ENCODE peak calls at places on chromosomes 13 and 19, in five cellular contexts. One of them, this sample, is unnamed.

GRCh38 chr13:21674271-21675009 is 3.6 kb downstream of the FGF9 start:
- DNase-seq in OCI-LY7: peak; percentile 75
- DNase-seq in GM06990: no peak
- DNase-seq in endothelial cell: peak; percentile 41
- DNase-seq in GM12864: no peak
- DNase-seq in this sample: peak; percentile 20

GRCh38 chr19:14599548-14600147 is 16.8 kb downstream of the CLEC17A start:
- DNase-seq in OCI-LY7: no peak
- DNase-seq in GM06990: no peak
- DNase-seq in endothelial cell: no peak
- DNase-seq in GM12864: no peak
- DNase-seq in this sample: no peak

GRCh38 chr13:80084086-80084676 is 256.7 kb downstream of the SPRY2 start:
- DNase-seq in OCI-LY7: no peak
- DNase-seq in GM06990: no peak
- DNase-seq in endothelial cell: no peak
- DNase-seq in GM12864: no peak
- DNase-seq in this sample: no peak

GRCh38 chr13:48709213-48709612 is 55.5 kb downstream of the CYSLTR2 start:
- DNase-seq in OCI-LY7: no peak
- DNase-seq in GM06990: no peak
- DNase-seq in endothelial cell: no peak
- DNase-seq in GM12864: no peak
- DNase-seq in this sample: no peak

GRCh38 chr13:89925107-89925506 is 1422.4 kb upstream of the MIR17HG start:
- DNase-seq in OCI-LY7: no peak
- DNase-seq in GM06990: no peak
- DNase-seq in endothelial cell: peak; percentile 37
- DNase-seq in GM12864: no peak
- DNase-seq in this sample: no peak

GRCh38 chr13:32538234-32538620 is 368 bp downstream of the N4BP2L2 start:
- DNase-seq in OCI-LY7: no peak
- DNase-seq in GM06990: peak; percentile 79
- DNase-seq in endothelial cell: peak; percentile 19
- DNase-seq in GM12864: peak; percentile 57
- DNase-seq in this sample: no peak

GRCh38 chr19:31957711-31958110 is 387.7 kb upstream of the ZNF507 start:
- DNase-seq in OCI-LY7: no peak
- DNase-seq in GM06990: no peak
- DNase-seq in endothelial cell: no peak
- DNase-seq in GM12864: no peak
- DNase-seq in this sample: no peak

GRCh38 chr13:27309967-27310598 is 39.5 kb downstream of the RASL11A start:
- DNase-seq in OCI-LY7: no peak
- DNase-seq in GM06990: no peak
- DNase-seq in endothelial cell: no peak
- DNase-seq in GM12864: no peak
- DNase-seq in this sample: no peak

GRCh38 chr19:42132030-42132628 is at the start of gene POU2F2:
- DNase-seq in OCI-LY7: peak; percentile 92
- DNase-seq in GM06990: peak; percentile 80
- DNase-seq in endothelial cell: no peak
- DNase-seq in GM12864: peak; percentile 58
- DNase-seq in this sample: peak; percentile 86

GRCh38 chr19:33486936-33487793 is 34.4 kb downstream of the PEPD start:
- DNase-seq in OCI-LY7: no peak
- DNase-seq in GM06990: no peak
- DNase-seq in endothelial cell: no peak
- DNase-seq in GM12864: no peak
- DNase-seq in this sample: no peak

GRCh38 chr13:67833564-67833963 is 603.4 kb upstream of the PCDH9 start:
- DNase-seq in OCI-LY7: no peak
- DNase-seq in GM06990: no peak
- DNase-seq in endothelial cell: no peak
- DNase-seq in GM12864: no peak
- DNase-seq in this sample: no peak

GRCh38 chr13:40061466-40062450 is 406.3 kb downstream of the COG6 start:
- DNase-seq in OCI-LY7: no peak
- DNase-seq in GM06990: no peak
- DNase-seq in endothelial cell: no peak
- DNase-seq in GM12864: no peak
- DNase-seq in this sample: no peak

GRCh38 chr19:5790573-5791520 is at the start of gene DUS3L:
- DNase-seq in OCI-LY7: peak; percentile 99
- DNase-seq in GM06990: peak; percentile 95
- DNase-seq in endothelial cell: peak; percentile 92
- DNase-seq in GM12864: peak; percentile 98
- DNase-seq in this sample: peak; percentile 89

GRCh38 chr13:36788276-36788675 is 30.7 kb upstream of the RFXAP start:
- DNase-seq in OCI-LY7: no peak
- DNase-seq in GM06990: no peak
- DNase-seq in endothelial cell: no peak
- DNase-seq in GM12864: no peak
- DNase-seq in this sample: no peak

GRCh38 chr13:93262729-93263128 is 36.1 kb downstream of the GPC6 start:
- DNase-seq in OCI-LY7: no peak
- DNase-seq in GM06990: no peak
- DNase-seq in endothelial cell: no peak
- DNase-seq in GM12864: no peak
- DNase-seq in this sample: no peak

GRCh38 chr19:34482380-34483250 is 1.1 kb downstream of the WTIP start:
- DNase-seq in OCI-LY7: no peak
- DNase-seq in GM06990: no peak
- DNase-seq in endothelial cell: peak; percentile 49
- DNase-seq in GM12864: no peak
- DNase-seq in this sample: no peak

GRCh38 chr19:4923379-4923747 is 14.1 kb downstream of the UHRF1 start:
- DNase-seq in OCI-LY7: no peak
- DNase-seq in GM06990: no peak
- DNase-seq in endothelial cell: no peak
- DNase-seq in GM12864: no peak
- DNase-seq in this sample: no peak

GRCh38 chr13:74246398-74246975 is 112.3 kb upstream of the KLF12 start:
- DNase-seq in OCI-LY7: no peak
- DNase-seq in GM06990: no peak
- DNase-seq in endothelial cell: no peak
- DNase-seq in GM12864: no peak
- DNase-seq in this sample: no peak

GRCh38 chr19:6047741-6048231 is 62.5 kb downstream of the RFX2 start:
- DNase-seq in OCI-LY7: peak; percentile 36
- DNase-seq in GM06990: no peak
- DNase-seq in endothelial cell: peak; percentile 67
- DNase-seq in GM12864: no peak
- DNase-seq in this sample: no peak

GRCh38 chr19:16371540-16371986 is 46.9 kb downstream of the KLF2 start:
- DNase-seq in OCI-LY7: peak; percentile 92
- DNase-seq in GM06990: peak; percentile 89
- DNase-seq in endothelial cell: no peak
- DNase-seq in GM12864: peak; percentile 92
- DNase-seq in this sample: peak; percentile 77

GRCh38 chr13:44298314-44298713 is 75.3 kb upstream of the SERP2 start:
- DNase-seq in OCI-LY7: no peak
- DNase-seq in GM06990: no peak
- DNase-seq in endothelial cell: no peak
- DNase-seq in GM12864: no peak
- DNase-seq in this sample: no peak

GRCh38 chr13:78680611-78681010 is 21.7 kb upstream of the OBI1 start:
- DNase-seq in OCI-LY7: no peak
- DNase-seq in GM06990: no peak
- DNase-seq in endothelial cell: no peak
- DNase-seq in GM12864: no peak
- DNase-seq in this sample: no peak

GRCh38 chr13:109145631-109146030 is 516.2 kb downstream of the MYO16 start:
- DNase-seq in OCI-LY7: peak; percentile 50
- DNase-seq in GM06990: no peak
- DNase-seq in endothelial cell: peak; percentile 37
- DNase-seq in GM12864: no peak
- DNase-seq in this sample: no peak

GRCh38 chr19:628168-628567 is 5.2 kb downstream of the POLRMT start:
- DNase-seq in OCI-LY7: no peak
- DNase-seq in GM06990: no peak
- DNase-seq in endothelial cell: no peak
- DNase-seq in GM12864: no peak
- DNase-seq in this sample: no peak

GRCh38 chr13:74062933-74063332 is 71.3 kb downstream of the KLF12 start:
- DNase-seq in OCI-LY7: peak; percentile 80
- DNase-seq in GM06990: peak; percentile 53
- DNase-seq in endothelial cell: no peak
- DNase-seq in GM12864: peak; percentile 62
- DNase-seq in this sample: no peak

GRCh38 chr19:42480335-42481095 is 37.8 kb upstream of the CXCL17 start:
- DNase-seq in OCI-LY7: no peak
- DNase-seq in GM06990: no peak
- DNase-seq in endothelial cell: no peak
- DNase-seq in GM12864: no peak
- DNase-seq in this sample: no peak

GRCh38 chr13:36685912-36686311 is 12.1 kb downstream of the SERTM1 start:
- DNase-seq in OCI-LY7: no peak
- DNase-seq in GM06990: no peak
- DNase-seq in endothelial cell: no peak
- DNase-seq in GM12864: no peak
- DNase-seq in this sample: no peak

GRCh38 chr13:110869805-110870706 is 44.8 kb downstream of the ANKRD10 start:
- DNase-seq in OCI-LY7: no peak
- DNase-seq in GM06990: no peak
- DNase-seq in endothelial cell: peak; percentile 29
- DNase-seq in GM12864: no peak
- DNase-seq in this sample: no peak

GRCh38 chr13:102584423-102584822 is 12.4 kb upstream of the TPP2 start:
- DNase-seq in OCI-LY7: peak; percentile 28
- DNase-seq in GM06990: no peak
- DNase-seq in endothelial cell: no peak
- DNase-seq in GM12864: no peak
- DNase-seq in this sample: no peak

GRCh38 chr19:31930401-31930800 is 415.0 kb upstream of the ZNF507 start:
- DNase-seq in OCI-LY7: no peak
- DNase-seq in GM06990: no peak
- DNase-seq in endothelial cell: no peak
- DNase-seq in GM12864: no peak
- DNase-seq in this sample: no peak

GRCh38 chr13:24159921-24160324 is 597 bp upstream of the SPATA13 start:
- DNase-seq in OCI-LY7: no peak
- DNase-seq in GM06990: no peak
- DNase-seq in endothelial cell: peak; percentile 18
- DNase-seq in GM12864: no peak
- DNase-seq in this sample: no peak

GRCh38 chr19:39411006-39411831 is 1.2 kb upstream of the PLEKHG2 start:
- DNase-seq in OCI-LY7: no peak
- DNase-seq in GM06990: peak; percentile 50
- DNase-seq in endothelial cell: no peak
- DNase-seq in GM12864: no peak
- DNase-seq in this sample: peak; percentile 34

GRCh38 chr13:75946746-75947397 is 310.7 kb downstream of the LMO7 start:
- DNase-seq in OCI-LY7: no peak
- DNase-seq in GM06990: no peak
- DNase-seq in endothelial cell: no peak
- DNase-seq in GM12864: no peak
- DNase-seq in this sample: no peak

GRCh38 chr13:114282143-114282685 is 813 bp downstream of the UPF3A start:
- DNase-seq in OCI-LY7: peak; percentile 71
- DNase-seq in GM06990: peak; percentile 86
- DNase-seq in endothelial cell: peak; percentile 42
- DNase-seq in GM12864: no peak
- DNase-seq in this sample: peak; percentile 22

GRCh38 chr19:35644206-35644986 is 2.9 kb downstream of the ETV2 start:
- DNase-seq in OCI-LY7: peak; percentile 95
- DNase-seq in GM06990: peak; percentile 95
- DNase-seq in endothelial cell: peak; percentile 82
- DNase-seq in GM12864: peak; percentile 93
- DNase-seq in this sample: peak; percentile 86
- TF ChIP-seq CTCF in OCI-LY7: no peak
- TF ChIP-seq CTCF in GM06990: no peak
- TF ChIP-seq CTCF in endothelial cell: no peak
- TF ChIP-seq CTCF in GM12864: no peak
- TF ChIP-seq CTCF in this sample: no peak

DNA sequence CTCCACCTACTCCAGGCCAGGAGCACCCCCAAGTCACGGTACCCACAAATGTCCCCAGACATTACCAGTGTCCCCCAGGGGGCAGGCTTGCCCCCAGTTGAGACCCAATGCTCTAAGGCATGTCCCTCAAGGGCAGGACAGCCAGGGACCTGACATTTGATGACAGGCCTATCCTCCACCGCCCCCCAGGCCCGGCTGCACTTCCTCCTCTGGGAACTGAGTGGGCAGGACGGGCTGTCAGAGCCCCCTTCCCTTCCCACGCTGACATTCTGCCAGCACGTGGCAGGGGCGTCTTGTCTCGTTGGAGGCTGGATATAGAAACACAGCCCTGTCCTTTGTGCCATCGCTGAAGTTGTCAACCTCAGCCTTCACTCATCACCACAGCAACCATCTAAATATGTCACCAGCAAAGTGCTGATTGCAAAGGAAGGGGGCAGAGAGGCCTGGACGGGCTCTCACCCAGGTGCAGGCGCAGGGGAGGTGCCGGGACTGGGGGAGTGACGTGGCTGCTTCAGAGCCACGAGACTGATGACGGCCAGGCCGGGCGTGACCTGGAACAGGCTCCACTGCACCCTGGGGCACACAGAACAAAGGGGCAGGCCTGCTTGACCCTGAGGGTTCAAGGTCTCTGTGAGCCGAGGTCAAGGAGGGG is 38.4 kb downstream of the GNG7 start:
- DNase-seq in OCI-LY7: peak; percentile 75
- DNase-seq in GM06990: peak; percentile 86
- DNase-seq in endothelial cell: no peak
- DNase-seq in GM12864: peak; percentile 50
- DNase-seq in this sample: peak; percentile 74
- TF ChIP-seq CTCF in OCI-LY7: peak; percentile 72
- TF ChIP-seq CTCF in GM06990: peak; percentile 55
- TF ChIP-seq CTCF in endothelial cell: no peak
- TF ChIP-seq CTCF in GM12864: peak; percentile 29
- TF ChIP-seq CTCF in this sample: no peak

GRCh38 chr19:54123682-54124081 is 8.1 kb downstream of the PRPF31 start:
- DNase-seq in OCI-LY7: no peak
- DNase-seq in GM06990: no peak
- DNase-seq in endothelial cell: no peak
- DNase-seq in GM12864: no peak
- DNase-seq in this sample: no peak
- TF ChIP-seq CTCF in OCI-LY7: no peak
- TF ChIP-seq CTCF in GM06990: no peak
- TF ChIP-seq CTCF in endothelial cell: no peak
- TF ChIP-seq CTCF in GM12864: no peak
- TF ChIP-seq CTCF in this sample: no peak

GRCh38 chr13:46796515-46797467 is at the start of gene ESD:
- DNase-seq in OCI-LY7: peak; percentile 83
- DNase-seq in GM06990: peak; percentile 92
- DNase-seq in endothelial cell: peak; percentile 87
- DNase-seq in GM12864: peak; percentile 64
- DNase-seq in this sample: peak; percentile 86
- TF ChIP-seq CTCF in OCI-LY7: no peak
- TF ChIP-seq CTCF in GM06990: no peak
- TF ChIP-seq CTCF in endothelial cell: no peak
- TF ChIP-seq CTCF in GM12864: no peak
- TF ChIP-seq CTCF in this sample: no peak

GRCh38 chr19:18152817-18153554 is at the start of gene PIK3R2:
- DNase-seq in OCI-LY7: peak; percentile 99
- DNase-seq in GM06990: peak; percentile 95
- DNase-seq in endothelial cell: peak; percentile 100
- DNase-seq in GM12864: peak; percentile 95
- DNase-seq in this sample: peak; percentile 99
- TF ChIP-seq CTCF in OCI-LY7: peak; percentile 58
- TF ChIP-seq CTCF in GM06990: no peak
- TF ChIP-seq CTCF in endothelial cell: no peak
- TF ChIP-seq CTCF in GM12864: no peak
- TF ChIP-seq CTCF in this sample: no peak

GRCh38 chr19:11699931-11700794 is 38.6 kb downstream of the ZNF823 start:
- DNase-seq in OCI-LY7: peak; percentile 54
- DNase-seq in GM06990: no peak
- DNase-seq in endothelial cell: peak; percentile 25
- DNase-seq in GM12864: no peak
- DNase-seq in this sample: no peak
- TF ChIP-seq CTCF in OCI-LY7: peak; percentile 88
- TF ChIP-seq CTCF in GM06990: peak; percentile 52
- TF ChIP-seq CTCF in endothelial cell: peak; percentile 60
- TF ChIP-seq CTCF in GM12864: peak; percentile 55
- TF ChIP-seq CTCF in this sample: no peak

This sample was measured in activated B cell treated with CpG ODN at 0.5 μM for 24 hours.